ENCODE peak calls at places on chromosome 15, in four cellular contexts. One of them, this sample, is unnamed.

GRCh38 chr15:91132079-91132478 is 32.0 kb downstream of the SV2B start:
- DNase-seq in cardiac muscle cell: no peak
- DNase-seq in pancreas: no peak
- DNase-seq in lower lobe of right lung: no peak
- DNase-seq in this sample: no peak

GRCh38 chr15:79901958-79902357 is 5.1 kb upstream of the MTHFS start:
- DNase-seq in cardiac muscle cell: no peak
- DNase-seq in pancreas: no peak
- DNase-seq in lower lobe of right lung: no peak
- DNase-seq in this sample: peak; percentile 52

GRCh38 chr15:66802087-66803001 is 100.3 kb downstream of the SMAD6 start:
- DNase-seq in cardiac muscle cell: no peak
- DNase-seq in pancreas: no peak
- DNase-seq in lower lobe of right lung: no peak
- DNase-seq in this sample: no peak

GRCh38 chr15:59762558-59762957 is 73.4 kb upstream of the BNIP2 start:
- DNase-seq in cardiac muscle cell: no peak
- DNase-seq in pancreas: no peak
- DNase-seq in lower lobe of right lung: no peak
- DNase-seq in this sample: no peak

GRCh38 chr15:68010366-68010765 is 43.7 kb upstream of the PIAS1 start:
- DNase-seq in cardiac muscle cell: no peak
- DNase-seq in pancreas: no peak
- DNase-seq in lower lobe of right lung: no peak
- DNase-seq in this sample: no peak

GRCh38 chr15:99390667-99391066 is 139.4 kb downstream of the LRRC28 start:
- DNase-seq in cardiac muscle cell: no peak
- DNase-seq in pancreas: no peak
- DNase-seq in lower lobe of right lung: no peak
- DNase-seq in this sample: no peak

GRCh38 chr15:78265752-78266224 is 1.4 kb downstream of the DNAJA4 start:
- DNase-seq in cardiac muscle cell: peak; percentile 78
- DNase-seq in pancreas: no peak
- DNase-seq in lower lobe of right lung: no peak
- DNase-seq in this sample: no peak

GRCh38 chr15:74461847-74462511 is 1.0 kb upstream of the UBL7 start:
- DNase-seq in cardiac muscle cell: peak; percentile 26
- DNase-seq in pancreas: no peak
- DNase-seq in lower lobe of right lung: no peak
- DNase-seq in this sample: no peak

GRCh38 chr15:91975241-91975978 is 121.9 kb downstream of the SLCO3A1 start:
- DNase-seq in cardiac muscle cell: no peak
- DNase-seq in pancreas: no peak
- DNase-seq in lower lobe of right lung: no peak
- DNase-seq in this sample: no peak

GRCh38 chr15:61141497-61142125 is 87.5 kb downstream of the RORA start:
- DNase-seq in cardiac muscle cell: no peak
- DNase-seq in pancreas: no peak
- DNase-seq in lower lobe of right lung: no peak
- DNase-seq in this sample: no peak

GRCh38 chr15:99711685-99712084 is 21.6 kb downstream of the LYSMD4 start:
- DNase-seq in cardiac muscle cell: no peak
- DNase-seq in pancreas: no peak
- DNase-seq in lower lobe of right lung: no peak
- DNase-seq in this sample: no peak

GRCh38 chr15:61651267-61651666 is 409.0 kb downstream of the VPS13C start:
- DNase-seq in cardiac muscle cell: peak; percentile 28
- DNase-seq in pancreas: no peak
- DNase-seq in lower lobe of right lung: no peak
- DNase-seq in this sample: no peak

GRCh38 chr15:67897646-67898045 is 57.8 kb upstream of the RNU6-1 start:
- DNase-seq in cardiac muscle cell: no peak
- DNase-seq in pancreas: no peak
- DNase-seq in lower lobe of right lung: no peak
- DNase-seq in this sample: no peak

GRCh38 chr15:74365619-74366445 is 1.6 kb downstream of the CYP11A1 start:
- DNase-seq in cardiac muscle cell: peak; percentile 73
- DNase-seq in pancreas: no peak
- DNase-seq in lower lobe of right lung: peak; percentile 58
- DNase-seq in this sample: no peak

GRCh38 chr15:99185731-99186130 is 63.6 kb downstream of the TTC23 start:
- DNase-seq in cardiac muscle cell: no peak
- DNase-seq in pancreas: no peak
- DNase-seq in lower lobe of right lung: no peak
- DNase-seq in this sample: no peak

GRCh38 chr15:26260517-26261133 is 397.5 kb upstream of the ATP10A start:
- DNase-seq in cardiac muscle cell: peak; percentile 55
- DNase-seq in pancreas: peak; percentile 23
- DNase-seq in lower lobe of right lung: no peak
- DNase-seq in this sample: no peak

GRCh38 chr15:81280696-81281095 is 43.2 kb downstream of the STARD5 start:
- DNase-seq in cardiac muscle cell: no peak
- DNase-seq in pancreas: no peak
- DNase-seq in lower lobe of right lung: no peak
- DNase-seq in this sample: no peak

GRCh38 chr15:74845581-74845980 is 2.6 kb upstream of the ULK3 start:
- DNase-seq in cardiac muscle cell: no peak
- DNase-seq in pancreas: no peak
- DNase-seq in lower lobe of right lung: no peak
- DNase-seq in this sample: no peak

GRCh38 chr15:40421246-40422157 is 15.9 kb downstream of the IVD start:
- DNase-seq in cardiac muscle cell: peak; percentile 80
- DNase-seq in pancreas: peak; percentile 75
- DNase-seq in lower lobe of right lung: peak; percentile 89
- DNase-seq in this sample: peak; percentile 83

GRCh38 chr15:36914962-36915808 is 185.2 kb downstream of the MEIS2 start:
- DNase-seq in cardiac muscle cell: no peak
- DNase-seq in pancreas: no peak
- DNase-seq in lower lobe of right lung: no peak
- DNase-seq in this sample: no peak

GRCh38 chr15:63107895-63108546 is 13.6 kb upstream of the LACTB start:
- DNase-seq in cardiac muscle cell: no peak
- DNase-seq in pancreas: peak; percentile 25
- DNase-seq in lower lobe of right lung: no peak
- DNase-seq in this sample: no peak

GRCh38 chr15:45378149-45378912 is at the start of gene GATM:
- DNase-seq in cardiac muscle cell: peak; percentile 84
- DNase-seq in pancreas: peak; percentile 83
- DNase-seq in lower lobe of right lung: peak; percentile 81
- DNase-seq in this sample: peak; percentile 87

GRCh38 chr15:80835338-80835737 is 56.2 kb downstream of the CEMIP start:
- DNase-seq in cardiac muscle cell: no peak
- DNase-seq in pancreas: no peak
- DNase-seq in lower lobe of right lung: no peak
- DNase-seq in this sample: no peak

GRCh38 chr15:92687183-92687582 is 31.6 kb upstream of the FAM174B start:
- DNase-seq in cardiac muscle cell: no peak
- DNase-seq in pancreas: no peak
- DNase-seq in lower lobe of right lung: no peak
- DNase-seq in this sample: no peak

GRCh38 chr15:34855397-34855796 is 60.0 kb upstream of the ACTC1 start:
- DNase-seq in cardiac muscle cell: no peak
- DNase-seq in pancreas: no peak
- DNase-seq in lower lobe of right lung: no peak
- DNase-seq in this sample: no peak

GRCh38 chr15:33278816-33279612 is 31.8 kb upstream of the RYR3 start:
- DNase-seq in cardiac muscle cell: no peak
- DNase-seq in pancreas: no peak
- DNase-seq in lower lobe of right lung: no peak
- DNase-seq in this sample: no peak

GRCh38 chr15:89888214-89888804 is 5.5 kb downstream of the AP3S2 start:
- DNase-seq in cardiac muscle cell: peak; percentile 14
- DNase-seq in pancreas: no peak
- DNase-seq in lower lobe of right lung: no peak
- DNase-seq in this sample: no peak
- TF ChIP-seq CTCF in cardiac muscle cell: peak; percentile 62
- TF ChIP-seq CTCF in pancreas: peak; percentile 8
- TF ChIP-seq CTCF in lower lobe of right lung: peak; percentile 20
- TF ChIP-seq CTCF in this sample: peak; percentile 44

DNA sequence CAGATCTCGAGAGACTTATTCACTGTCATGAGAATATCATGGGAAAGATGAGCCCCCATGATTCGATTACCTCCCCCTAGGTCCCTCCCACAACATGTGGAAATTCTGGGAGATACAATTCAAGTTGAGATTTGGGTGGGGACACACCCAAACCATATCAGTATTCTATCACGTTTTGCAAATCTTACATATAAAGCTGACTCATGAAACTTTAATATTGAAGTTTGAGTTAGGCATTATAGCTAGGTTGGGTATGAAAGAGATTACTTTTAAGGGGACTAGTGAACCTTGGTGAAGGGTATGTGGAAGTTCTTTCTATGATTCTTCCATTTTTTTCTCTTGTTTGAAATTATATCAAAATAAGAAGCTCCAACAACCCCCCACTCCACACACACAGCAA is 117.7 kb upstream of the RASGRP1 start:
- DNase-seq in cardiac muscle cell: no peak
- DNase-seq in pancreas: no peak
- DNase-seq in lower lobe of right lung: no peak
- DNase-seq in this sample: no peak
- H3K4me3 ChIP-seq in cardiac muscle cell: no peak overlapping the region
- H3K4me3 ChIP-seq in pancreas: no peak overlapping the region
- H3K4me3 ChIP-seq in lower lobe of right lung: no peak overlapping the region
- H3K4me3 ChIP-seq in this sample: no peak overlapping the region

GRCh38 chr15:42070276-42070965 is 23.9 kb downstream of the PLA2G4D start:
- DNase-seq in cardiac muscle cell: no peak
- DNase-seq in pancreas: no peak
- DNase-seq in lower lobe of right lung: no peak
- DNase-seq in this sample: no peak
- H3K27me3 ChIP-seq in cardiac muscle cell: no peaks in the 10 kb centered on the region
- H3K27me3 ChIP-seq in pancreas: no peaks in the 10 kb centered on the region
- H3K27me3 ChIP-seq in lower lobe of right lung: no peaks in the 10 kb centered on the region
- H3K27me3 ChIP-seq in this sample: no peaks in the 10 kb centered on the region

GRCh38 chr15:72116680-72117447 is 1.1 kb downstream of the MYO9A start:
- DNase-seq in cardiac muscle cell: peak; percentile 16
- DNase-seq in pancreas: peak; percentile 41
- DNase-seq in lower lobe of right lung: no peak
- DNase-seq in this sample: no peak

GRCh38 chr15:72113347-72114031 is 4.5 kb downstream of the MYO9A start:
- DNase-seq in cardiac muscle cell: no peak
- DNase-seq in pancreas: no peak
- DNase-seq in lower lobe of right lung: no peak
- DNase-seq in this sample: no peak

GRCh38 chr15:72118400-72118978 is at the start of gene SENP8:
- DNase-seq in cardiac muscle cell: no peak
- DNase-seq in pancreas: no peak
- DNase-seq in lower lobe of right lung: no peak
- DNase-seq in this sample: no peak

GRCh38 chr15:72117448-72117697 is 577 bp downstream of the MYO9A start:
- DNase-seq in cardiac muscle cell: peak; percentile 85
- DNase-seq in pancreas: no peak
- DNase-seq in lower lobe of right lung: peak; percentile 91
- DNase-seq in this sample: no peak

DNA sequence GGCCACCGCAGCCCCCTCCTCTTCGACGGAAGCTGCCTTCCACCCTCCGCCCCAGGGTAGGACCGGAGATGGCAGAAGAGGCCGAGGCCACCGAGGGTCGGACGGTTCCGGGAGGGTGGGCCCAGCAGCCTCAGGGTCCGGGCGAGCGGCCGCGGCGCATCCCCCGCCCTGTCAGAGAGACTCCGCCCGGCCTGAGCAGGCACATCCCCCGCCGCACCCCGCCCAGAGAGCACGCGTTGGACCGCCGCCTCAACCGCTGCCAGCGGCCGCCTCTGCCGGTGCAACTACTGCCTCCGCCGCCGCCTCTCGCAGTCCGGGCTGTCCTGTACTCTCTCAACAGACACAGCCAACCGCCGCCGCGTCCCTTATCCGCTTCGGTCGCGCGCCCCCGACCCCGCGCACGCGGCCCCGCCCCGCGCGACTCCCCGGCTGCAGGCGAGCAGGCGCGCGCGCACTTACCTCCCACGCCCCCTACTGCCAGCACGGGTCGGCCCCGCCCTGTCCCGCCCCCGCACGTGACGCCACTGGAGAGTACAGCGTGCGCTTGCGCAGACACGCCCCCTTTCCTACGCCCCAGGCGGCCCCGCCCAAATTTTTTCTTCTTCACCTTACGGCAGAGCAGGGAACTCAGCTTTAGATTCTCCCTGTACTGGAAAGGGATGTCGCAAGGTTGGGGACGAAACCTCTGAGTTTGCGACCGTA is at the start of gene MYO9A:
- DNase-seq in cardiac muscle cell: peak; percentile 99
- DNase-seq in pancreas: peak; percentile 97
- DNase-seq in lower lobe of right lung: peak; percentile 98
- DNase-seq in this sample: peak; percentile 99
- TF ChIP-seq CTCF in cardiac muscle cell: no peak
- TF ChIP-seq CTCF in pancreas: no peak
- TF ChIP-seq CTCF in lower lobe of right lung: peak; percentile 16
- TF ChIP-seq CTCF in this sample: peak; percentile 3

DNA sequence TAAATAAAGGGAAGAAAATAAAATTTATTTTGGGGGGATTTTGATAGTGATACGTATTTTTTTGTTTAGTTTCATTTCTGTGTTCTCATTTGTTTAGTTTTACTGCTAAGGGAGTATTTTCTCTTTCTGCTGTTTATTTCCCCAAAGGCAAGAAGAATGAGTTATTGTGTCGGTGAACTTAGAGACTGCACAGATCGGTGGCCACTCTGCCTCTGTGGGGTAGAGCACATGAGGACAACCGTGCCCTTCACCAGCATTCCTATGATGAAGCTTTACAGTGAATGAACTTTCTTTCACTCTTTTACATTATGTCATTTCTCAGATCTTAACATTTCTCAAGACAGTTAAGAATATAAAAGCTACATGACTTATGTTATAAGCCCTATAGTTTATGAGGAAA is 214.4 kb downstream of the OCA2 start:
- DNase-seq in cardiac muscle cell: no peak
- DNase-seq in pancreas: no peak
- DNase-seq in lower lobe of right lung: no peak
- DNase-seq in this sample: no peak
- H3K4me3 ChIP-seq in cardiac muscle cell: no peak overlapping the region
- H3K4me3 ChIP-seq in pancreas: no peak overlapping the region
- H3K4me3 ChIP-seq in lower lobe of right lung: no peak overlapping the region
- H3K4me3 ChIP-seq in this sample: no peak overlapping the region

GRCh38 chr15:56247266-56247665 is 3.6 kb upstream of the RFX7 start:
- DNase-seq in cardiac muscle cell: no peak
- DNase-seq in pancreas: no peak
- DNase-seq in lower lobe of right lung: no peak
- DNase-seq in this sample: no peak
- H3K27me3 ChIP-seq in cardiac muscle cell: no peaks in the 10 kb centered on the region
- H3K27me3 ChIP-seq in pancreas: no peaks in the 10 kb centered on the region
- H3K27me3 ChIP-seq in lower lobe of right lung: no peaks in the 10 kb centered on the region
- H3K27me3 ChIP-seq in this sample: no peaks in the 10 kb centered on the region

GRCh38 chr15:72827216-72827615 is 43.7 kb upstream of the ADPGK start:
- DNase-seq in cardiac muscle cell: no peak
- DNase-seq in pancreas: no peak
- DNase-seq in lower lobe of right lung: no peak
- DNase-seq in this sample: no peak

GRCh38 chr15:72826611-72827010 is 43.1 kb upstream of the ADPGK start:
- DNase-seq in cardiac muscle cell: no peak
- DNase-seq in pancreas: no peak
- DNase-seq in lower lobe of right lung: no peak
- DNase-seq in this sample: no peak

GRCh38 chr15:72825831-72826230 is 42.3 kb upstream of the ADPGK start:
- DNase-seq in cardiac muscle cell: no peak
- DNase-seq in pancreas: no peak
- DNase-seq in lower lobe of right lung: no peak
- DNase-seq in this sample: no peak

GRCh38 chr15:72824112-72824511 is 40.6 kb upstream of the ADPGK start:
- DNase-seq in cardiac muscle cell: no peak
- DNase-seq in pancreas: no peak
- DNase-seq in lower lobe of right lung: no peak
- DNase-seq in this sample: no peak

GRCh38 chr15:72824781-72825180 is 41.2 kb upstream of the ADPGK start:
- DNase-seq in cardiac muscle cell: no peak
- DNase-seq in pancreas: no peak
- DNase-seq in lower lobe of right lung: no peak
- DNase-seq in this sample: no peak
- TF ChIP-seq CTCF in cardiac muscle cell: no peak
- TF ChIP-seq CTCF in pancreas: no peak
- TF ChIP-seq CTCF in lower lobe of right lung: no peak
- TF ChIP-seq CTCF in this sample: no peak